ENCODE peak calls at places on chromosomes 3 and 15, in five cellular contexts. K is astrocyte, H is dorsolateral prefrontal cortex, F is tibial nerve, C is A549. O is an unnamed sample.

GRCh38 chr3:48305396-48305795 is 28.1 kb downstream of the SPINK8 start:
- DNase-seq in H (no peak), K (no peak), F (no peak), C (no peak), O (no peak)

GRCh38 chr15:62770752-62771151 is 271.8 kb upstream of the TPM1 start:
- DNase-seq in C (no peak), F (no peak), K (peak), H (peak), O (peak)

GRCh38 chr3:151974067-151974466 is 100.6 kb downstream of the SUCNR1 start:
- DNase-seq in C (no peak), F (no peak), H (no peak), K (peak), O (peak)

GRCh38 chr3:42756681-42757213 is 16.3 kb downstream of the CCDC13 start:
- DNase-seq in C (no peak), H (no peak), F (no peak), K (no peak), O (no peak)

GRCh38 chr15:75948761-75949296 is 45.2 kb downstream of the FBXO22 start:
- DNase-seq in K (no peak), F (no peak), H (no peak), C (no peak), O (no peak)

GRCh38 chr3:136586580-136586979 is 165.6 kb downstream of the STAG1 start:
- DNase-seq in F (no peak), H (no peak), C (no peak), K (no peak), O (no peak)

GRCh38 chr3:99895706-99896441 is 78.2 kb downstream of the CMSS1 start:
- DNase-seq in C (peak), H (no peak), F (no peak), K (peak), O (peak)

GRCh38 chr3:126816956-126817777 is 113.1 kb downstream of the CHCHD6 start:
- DNase-seq in H (no peak), C (no peak), F (no peak), K (no peak), O (no peak)

GRCh38 chr15:31086344-31086743 is 15.2 kb downstream of the TRPM1 start:
- DNase-seq in H (no peak), K (no peak), C (no peak), F (no peak), O (no peak)

GRCh38 chr3:66121288-66121687 is 82.6 kb upstream of the MAGI1 start:
- DNase-seq in C (no peak), K (peak), H (no peak), F (no peak), O (peak)

GRCh38 chr3:90052425-90052950 is 945.1 kb downstream of the EPHA3 start:
- DNase-seq in F (no peak), K (no peak), H (no peak), C (no peak), O (peak)

GRCh38 chr15:65762399-65762798 is 29.7 kb downstream of the DENND4A start:
- DNase-seq in F (no peak), K (no peak), H (no peak), C (no peak), O (no peak)

GRCh38 chr3:53252105-53252946 is 3.5 kb downstream of the TKT start:
- DNase-seq in F (no peak), C (no peak), H (no peak), K (peak), O (peak)

GRCh38 chr3:14145236-14145635 is 20.4 kb downstream of the TMEM43 start:
- DNase-seq in K (peak), H (no peak), F (no peak), C (no peak), O (peak)

GRCh38 chr3:194508486-194509449 is 22.0 kb upstream of the ATP13A3 start:
- DNase-seq in F (no peak), K (no peak), H (no peak), C (no peak), O (no peak)

GRCh38 chr15:41824062-41824745 is 3.7 kb upstream of the JMJD7 start:
- DNase-seq in K (no peak), C (no peak), F (no peak), H (no peak), O (no peak)

GRCh38 chr3:32109256-32109655 is 2.8 kb downstream of the GPD1L start:
- DNase-seq in H (peak), F (peak), C (no peak), K (peak), O (peak)

GRCh38 chr3:108959017-108959416 is 5.3 kb upstream of the GUCA1C start:
- DNase-seq in H (no peak), K (peak), C (no peak), F (no peak), O (no peak)

GRCh38 chr3:183653209-183654064 is 18.0 kb downstream of the KLHL24 start:
- DNase-seq in F (no peak), H (no peak), K (no peak), C (peak), O (no peak)

GRCh38 chr3:21294768-21295167 is 456.2 kb downstream of the ZNF385D start:
- DNase-seq in C (no peak), H (no peak), F (no peak), K (peak), O (peak)

GRCh38 chr15:79674124-79674465 is 222.7 kb downstream of the MTHFS start:
- DNase-seq in F (no peak), K (no peak), H (no peak), C (no peak), O (no peak)

GRCh38 chr15:99580061-99580460 is 14.3 kb downstream of the MEF2A start:
- DNase-seq in C (no peak), K (no peak), F (no peak), H (no peak), O (no peak)

GRCh38 chr3:113151475-113152031 is 59.8 kb upstream of the BOC start:
- DNase-seq in F (no peak), K (peak), H (no peak), C (no peak), O (peak)

GRCh38 chr3:132183811-132184210 is 133.4 kb upstream of the ACP3 start:
- DNase-seq in F (no peak), K (no peak), H (no peak), C (no peak), O (no peak)

GRCh38 chr3:126540342-126540849 is 16.4 kb downstream of the CHST13 start:
- DNase-seq in K (peak), C (peak), F (peak), H (peak), O (peak)

GRCh38 chr15:35442734-35443133 is 103.2 kb downstream of the DPH6 start:
- DNase-seq in K (no peak), C (no peak), F (no peak), H (no peak), O (no peak)

GRCh38 chr3:51307458-51307857 is 77.6 kb upstream of the MANF start:
- DNase-seq in C (no peak), F (no peak), H (no peak), K (no peak), O (no peak)

GRCh38 chr15:89665449-89666146 is 10.3 kb upstream of the KIF7 start:
- DNase-seq in H (no peak), K (peak), C (peak), F (no peak), O (peak)

GRCh38 chr3:101638262-101638745 is 38.6 kb downstream of the ZBTB11 start:
- DNase-seq in H (no peak), K (no peak), C (no peak), F (no peak), O (no peak)

GRCh38 chr15:67149859-67150824 is 84.7 kb downstream of the SMAD3 start:
- DNase-seq in C (peak), F (no peak), K (peak), H (no peak), O (peak)

GRCh38 chr3:128453521-128454309 is 13.0 kb downstream of the DNAJB8 start:
- DNase-seq in K (no peak), F (no peak), H (no peak), C (no peak), O (no peak)

GRCh38 chr3:15164356-15164755 is 41.7 kb upstream of the CAPN7 start:
- DNase-seq in F (no peak), H (no peak), K (no peak), C (no peak), O (no peak)

GRCh38 chr15:87477759-87478687 is 778.5 kb downstream of the NTRK3 start:
- DNase-seq in C (peak), F (peak), K (peak), H (peak), O (peak)

GRCh38 chr15:83436513-83437158 is 10.5 kb upstream of the SH3GL3 start:
- DNase-seq in K (peak), C (peak), H (no peak), F (no peak), O (peak)
- TF ChIP-seq CTCF in K (peak), C (peak), H (peak), F (no peak), O (peak)

DNA sequence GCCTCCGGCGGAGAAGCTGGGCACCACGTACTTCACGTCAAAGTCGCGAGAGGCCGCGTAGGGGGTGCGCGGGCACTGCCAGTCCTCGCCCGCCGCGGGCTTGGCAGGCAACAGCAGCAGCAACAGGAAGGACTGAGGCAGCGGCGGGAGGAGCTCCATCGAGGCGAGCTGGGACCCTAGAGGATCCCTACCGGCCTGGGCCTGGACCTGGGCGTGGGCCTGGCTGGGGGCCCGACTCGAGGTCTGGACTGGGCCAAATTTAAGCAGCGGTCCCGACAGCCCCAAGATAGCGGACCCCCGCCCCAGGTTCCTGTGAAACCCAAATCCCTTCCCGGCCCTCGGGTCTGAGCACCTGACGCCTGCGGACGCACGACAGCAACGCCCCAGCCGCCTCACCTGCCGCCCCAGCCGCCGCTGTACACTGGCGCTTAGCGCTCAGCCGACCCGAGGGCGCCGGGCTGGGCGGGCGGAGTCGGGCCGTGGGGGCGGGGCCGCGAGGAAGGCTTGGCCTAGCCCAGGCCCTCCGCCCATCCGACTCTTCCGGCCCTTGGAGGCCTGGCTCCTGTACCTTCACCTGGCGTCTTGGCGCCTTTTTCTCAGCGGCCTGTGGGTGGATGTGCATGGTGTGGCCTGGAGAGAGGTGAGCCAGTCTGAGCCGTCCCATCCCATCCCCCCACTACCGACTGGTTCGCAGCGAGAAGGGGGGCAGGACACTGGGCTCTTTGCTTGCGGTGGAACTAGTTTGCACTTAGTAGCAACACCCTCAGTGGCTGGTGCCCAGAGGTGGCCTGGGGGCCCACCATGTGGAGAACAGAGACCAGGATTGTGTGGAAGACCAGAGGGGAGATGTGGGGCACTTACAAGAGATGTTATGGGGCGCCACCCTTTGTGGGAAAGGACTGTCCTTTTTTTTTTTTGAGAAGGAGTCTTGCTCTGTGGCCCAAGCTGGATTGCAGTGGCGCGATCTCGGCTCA is at the start of gene MST1R:
- DNase-seq in F (peak), H (no peak), C (peak), K (no peak), O (peak)
- H3K4me3 ChIP-seq in F (peak), H (peak), C (peak), K (no peak), O (peak)

DNA sequence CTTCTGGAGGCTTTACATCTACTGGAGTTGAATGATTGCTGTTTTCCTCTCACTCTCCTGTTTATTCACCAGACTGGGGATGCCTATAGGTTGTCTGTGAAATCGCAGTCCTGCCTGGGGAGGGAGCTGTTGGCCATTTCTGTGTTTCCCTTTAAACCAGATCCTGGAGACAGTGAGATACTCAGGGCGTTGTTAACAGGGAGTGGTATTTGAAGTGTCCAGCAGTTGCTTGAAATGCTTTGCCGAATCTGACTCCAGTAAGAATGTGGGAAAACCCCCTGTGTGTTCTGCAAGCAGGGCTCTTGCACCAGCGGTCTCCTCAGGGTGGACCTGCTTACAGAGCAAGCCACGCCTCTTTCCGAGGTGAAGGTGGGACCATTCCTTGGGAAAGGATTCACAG is 4.3 kb upstream of the LRRK1 start:
- DNase-seq in F (no peak), H (no peak), K (no peak), C (no peak), O (no peak)
- TF ChIP-seq CTCF in F (no peak), H (no peak), K (no peak), C (no peak), O (peak)

DNA sequence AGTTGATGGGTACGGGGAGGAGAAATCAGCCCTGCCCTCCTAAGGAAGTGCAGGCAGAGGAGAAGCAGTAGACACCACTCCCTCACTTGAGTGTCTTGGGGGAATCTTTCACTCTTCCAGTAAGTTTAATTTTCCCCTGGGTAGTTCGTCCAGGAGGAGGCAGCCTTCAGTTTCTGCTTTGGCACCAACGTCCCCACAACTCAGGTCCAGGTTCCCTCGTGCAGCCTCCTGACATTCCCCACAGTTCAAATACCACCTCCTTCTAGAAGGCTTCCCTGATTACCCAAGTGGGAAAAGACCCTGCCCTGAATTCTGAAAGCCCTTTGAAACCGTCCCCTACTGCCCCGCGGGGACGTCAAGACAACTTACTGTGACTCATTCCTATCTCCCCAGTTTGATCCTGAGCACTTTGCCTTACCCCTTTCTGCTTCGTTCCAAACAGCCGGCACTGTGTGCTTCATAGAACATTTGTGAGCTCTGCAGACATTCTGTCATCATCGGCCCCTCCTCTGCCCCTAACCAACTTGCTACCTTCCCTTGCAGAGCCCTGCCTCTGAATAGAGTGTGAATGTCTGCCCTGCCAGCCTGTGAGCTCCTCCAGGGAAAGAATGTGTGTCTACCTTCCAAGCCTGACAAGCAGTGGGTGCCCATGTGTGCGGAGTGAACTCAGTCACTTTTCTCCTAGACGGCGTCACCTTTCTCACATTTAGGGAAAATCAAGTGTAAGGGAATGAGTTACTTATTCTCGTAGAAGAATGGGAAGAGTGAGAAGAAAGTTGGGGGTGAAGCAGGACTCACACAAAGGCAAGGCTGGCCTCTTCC is 14.5 kb upstream of the SRP14 start:
- DNase-seq in H (no peak), F (no peak), C (no peak), K (no peak), O (no peak)
- H3K4me3 ChIP-seq in H (no peak), F (no peak), C (no peak), K (no peak), O (no peak)

DNA sequence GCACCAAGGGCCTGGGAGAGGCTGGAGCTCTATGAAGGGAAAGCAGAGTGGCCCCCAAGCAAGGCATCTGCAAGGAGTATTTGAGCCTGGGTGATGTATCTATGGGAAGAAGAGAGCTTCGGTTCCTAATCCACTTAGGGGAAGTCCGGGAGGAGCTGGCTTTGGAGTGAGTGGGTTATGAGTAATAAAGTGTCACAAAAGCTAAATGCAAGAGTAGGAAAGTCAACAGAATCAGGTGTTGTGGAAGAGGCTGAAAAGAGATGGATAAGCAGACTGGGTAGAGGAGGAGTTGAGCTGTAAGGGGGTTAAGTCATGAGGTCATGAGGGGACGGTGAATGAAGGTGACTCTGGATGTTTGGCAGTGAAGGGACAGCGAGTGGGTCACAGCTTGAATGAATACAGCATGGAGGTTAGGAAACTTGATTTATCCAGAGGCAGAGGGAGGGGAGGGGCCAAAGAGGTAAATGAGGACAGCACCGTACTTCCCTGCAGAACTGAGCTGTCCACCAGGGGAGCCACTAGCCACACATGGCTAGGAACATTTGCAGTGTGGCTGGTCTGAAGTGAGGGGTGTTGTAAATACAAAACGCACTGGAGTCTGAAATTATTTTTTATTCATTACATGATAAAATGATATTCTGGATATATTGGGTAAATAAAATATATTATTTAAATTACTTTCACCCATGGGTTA is 83.3 kb downstream of the ADCY5 start:
- DNase-seq in K (no peak), H (no peak), C (peak), F (no peak), O (no peak)
- TF ChIP-seq CTCF in K (peak), H (peak), C (peak), F (no peak), O (peak)

DNA sequence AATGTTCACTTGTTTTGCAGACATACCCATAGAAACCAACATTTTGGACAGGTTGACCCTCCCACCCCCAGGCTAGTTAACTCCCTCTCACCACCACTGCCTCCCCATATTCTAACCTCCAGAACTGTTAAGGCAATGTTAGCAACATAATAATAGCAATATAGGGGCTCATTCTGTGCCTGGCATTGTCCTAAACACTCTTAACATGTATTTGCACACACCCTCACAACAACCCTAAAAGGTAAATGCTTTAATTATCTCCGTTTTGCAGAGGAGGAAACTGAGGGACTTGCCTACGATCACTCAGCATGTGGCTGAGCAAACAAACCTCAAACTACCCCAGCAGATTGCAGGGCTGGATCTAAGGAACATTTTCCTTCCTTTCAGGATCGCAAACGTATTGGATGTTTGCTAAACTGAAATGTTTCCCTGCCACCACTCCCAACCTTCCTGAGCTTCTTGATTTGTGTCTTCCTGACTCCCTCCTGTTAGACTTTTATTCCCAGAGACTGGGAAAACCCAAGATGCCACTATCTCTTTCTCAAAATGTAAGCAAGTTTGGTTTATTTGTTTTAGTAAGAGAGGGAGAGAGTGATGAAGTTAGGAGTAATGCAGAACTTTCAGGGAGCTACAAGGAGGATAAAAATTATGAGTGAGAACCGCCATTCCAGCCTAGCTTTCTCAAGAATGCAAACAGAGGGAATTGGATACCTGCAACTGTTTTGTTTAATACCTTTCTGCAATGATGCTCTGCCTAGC is 1.3 kb downstream of the SCG5 start:
- DNase-seq in H (no peak), F (no peak), K (no peak), C (no peak), O (no peak)
- H3K4me3 ChIP-seq in H (peak), F (no peak), K (no peak), C (no peak), O (no peak)